ENCODE peak calls at places on chromosomes 3 and 15, in nine cellular contexts. B, E, Q, N, R, O, G, I and V are unnamed samples.

GRCh38 chr3:112319516-112320276 is 13.3 kb upstream of the CD200 start:
- DNase-seq in B (no peak), E (no peak), Q (no peak), N (no peak), R (no peak), O (no peak), G (no peak), I (no peak), V (no peak)

GRCh38 chr3:136778865-136779264 is 26.7 kb upstream of the STAG1 start:
- DNase-seq in B (no peak), E (peak), Q (peak), N (no peak), R (no peak), O (peak), G (no peak), I (no peak), V (no peak)

GRCh38 chr3:123085293-123085949 is 18.6 kb downstream of the PDIA5 start:
- DNase-seq in B (no peak), E (no peak), Q (no peak), N (no peak), R (no peak), O (no peak), G (peak), I (no peak), V (no peak)

GRCh38 chr15:25057574-25057973 is 102.8 kb downstream of the SNRPN start:
- DNase-seq in B (peak), E (no peak), Q (no peak), N (no peak), R (no peak), O (no peak), G (peak), I (no peak), V (no peak)

GRCh38 chr3:101591071-101591470 is 17.1 kb downstream of the PCNP start:
- DNase-seq in B (no peak), E (no peak), Q (no peak), N (no peak), R (no peak), O (no peak), G (no peak), I (no peak), V (peak)

GRCh38 chr3:121411554-121411953 is 134.2 kb downstream of the POLQ start:
- DNase-seq in B (no peak), E (peak), Q (peak), N (no peak), R (no peak), O (no peak), G (no peak), I (no peak), V (no peak)

GRCh38 chr3:63867225-63867624 is 3.6 kb downstream of the ATXN7 start:
- DNase-seq in B (no peak), E (no peak), Q (no peak), N (no peak), R (no peak), O (no peak), G (no peak), I (no peak), V (no peak)

GRCh38 chr3:45939341-45939771 is 3.9 kb upstream of the CXCR6 start:
- DNase-seq in B (no peak), E (peak), Q (no peak), N (no peak), R (no peak), O (no peak), G (peak), I (no peak), V (no peak)

GRCh38 chr15:99421172-99421656 is 144.6 kb upstream of the MEF2A start:
- DNase-seq in B (peak), E (no peak), Q (no peak), N (no peak), R (no peak), O (no peak), G (no peak), I (no peak), V (no peak)

GRCh38 chr3:125168711-125169410 is 43.7 kb downstream of the SLC12A8 start:
- DNase-seq in B (no peak), E (no peak), Q (no peak), N (no peak), R (no peak), O (no peak), G (no peak), I (no peak), V (no peak)

GRCh38 chr15:61038387-61038786 is 190.7 kb downstream of the RORA start:
- DNase-seq in B (no peak), E (no peak), Q (no peak), N (no peak), R (no peak), O (no peak), G (no peak), I (no peak), V (no peak)

GRCh38 chr15:65057549-65057940 is 10.2 kb downstream of the RASL12 start:
- DNase-seq in B (no peak), E (no peak), Q (no peak), N (no peak), R (no peak), O (no peak), G (no peak), I (no peak), V (no peak)

GRCh38 chr3:192933779-192934456 is 16.3 kb upstream of the MB21D2 start:
- DNase-seq in B (no peak), E (no peak), Q (no peak), N (no peak), R (no peak), O (no peak), G (no peak), I (no peak), V (no peak)

GRCh38 chr3:35184775-35185174 is 454.6 kb upstream of the ARPP21 start:
- DNase-seq in B (no peak), E (peak), Q (no peak), N (no peak), R (no peak), O (no peak), G (no peak), I (no peak), V (no peak)

GRCh38 chr15:98126326-98127090 is 166.0 kb downstream of the ARRDC4 start:
- DNase-seq in B (no peak), E (no peak), Q (peak), N (no peak), R (no peak), O (no peak), G (no peak), I (no peak), V (no peak)

GRCh38 chr3:22371592-22372291 is 620.7 kb upstream of the ZNF385D start:
- DNase-seq in B (no peak), E (no peak), Q (no peak), N (no peak), R (no peak), O (no peak), G (no peak), I (no peak), V (no peak)

GRCh38 chr3:112531358-112531781 is 30.4 kb downstream of the ATG3 start:
- DNase-seq in B (no peak), E (peak), Q (peak), N (peak), R (peak), O (no peak), G (no peak), I (no peak), V (no peak)

GRCh38 chr15:62163397-62163796 is 1.7 kb downstream of the C2CD4B start:
- DNase-seq in B (no peak), E (no peak), Q (no peak), N (no peak), R (no peak), O (no peak), G (no peak), I (no peak), V (no peak)

GRCh38 chr3:117285721-117286120 is 576.1 kb downstream of the TUSC7 start:
- DNase-seq in B (no peak), E (no peak), Q (no peak), N (no peak), R (no peak), O (no peak), G (no peak), I (no peak), V (no peak)

GRCh38 chr3:38725726-38726410 is 76.4 kb upstream of the SCN5A start:
- DNase-seq in B (no peak), E (peak), Q (no peak), N (peak), R (peak), O (no peak), G (no peak), I (no peak), V (peak)

GRCh38 chr3:152779649-152780048 is 55.3 kb upstream of the P2RY1 start:
- DNase-seq in B (no peak), E (peak), Q (peak), N (no peak), R (no peak), O (no peak), G (no peak), I (no peak), V (no peak)

GRCh38 chr3:150411971-150412370 is 3.9 kb downstream of the TSC22D2 start:
- DNase-seq in B (no peak), E (no peak), Q (no peak), N (no peak), R (no peak), O (no peak), G (no peak), I (no peak), V (no peak)

GRCh38 chr15:52100807-52101206 is 11.8 kb downstream of the BCL2L10 start:
- DNase-seq in B (no peak), E (peak), Q (peak), N (peak), R (peak), O (no peak), G (no peak), I (no peak), V (no peak)

GRCh38 chr3:25686766-25687165 is 22.1 kb upstream of the TOP2B start:
- DNase-seq in B (no peak), E (no peak), Q (no peak), N (no peak), R (no peak), O (no peak), G (no peak), I (no peak), V (no peak)

GRCh38 chr15:62641782-62642181 is 400.8 kb upstream of the TPM1 start:
- DNase-seq in B (no peak), E (no peak), Q (no peak), N (no peak), R (no peak), O (no peak), G (no peak), I (no peak), V (no peak)

GRCh38 chr3:54649551-54649950 is 278.3 kb downstream of the LRTM1 start:
- DNase-seq in B (no peak), E (no peak), Q (no peak), N (no peak), R (no peak), O (no peak), G (no peak), I (no peak), V (no peak)

GRCh38 chr3:63863150-63864007 is at the start of the genes ATXN7 and THOC7:
- DNase-seq in B (peak), E (peak), Q (peak), N (no peak), R (no peak), O (peak), G (peak), I (peak), V (no peak)

GRCh38 chr15:67947254-67948039 is 106.7 kb upstream of the PIAS1 start:
- DNase-seq in B (no peak), E (no peak), Q (no peak), N (no peak), R (no peak), O (no peak), G (no peak), I (no peak), V (no peak)

GRCh38 chr3:185702564-185703225 is 116.6 kb downstream of the SENP2 start:
- DNase-seq in B (no peak), E (no peak), Q (no peak), N (no peak), R (no peak), O (no peak), G (no peak), I (no peak), V (no peak)

GRCh38 chr3:69092030-69092513 is 7.3 kb downstream of the ARL6IP5 start:
- DNase-seq in B (no peak), E (no peak), Q (no peak), N (no peak), R (no peak), O (no peak), G (no peak), I (no peak), V (no peak)